ENCODE peak calls at places on chromosomes 16 and 17, in five cellular contexts. One of them, this sample, is unnamed.

GRCh38 chr17:13521784-13522183 is 79.9 kb downstream of the HS3ST3A1 start:
- DNase-seq in H1: no peak
- DNase-seq in stomach: no peak
- DNase-seq in A549: no peak
- DNase-seq in esophagus muscularis mucosa: no peak
- DNase-seq in this sample: no peak

GRCh38 chr17:27355419-27355818 is 61.5 kb downstream of the WSB1 start:
- DNase-seq in H1: no peak
- DNase-seq in stomach: no peak
- DNase-seq in A549: no peak
- DNase-seq in esophagus muscularis mucosa: no peak
- DNase-seq in this sample: no peak

GRCh38 chr17:15210247-15210646 is 54.9 kb downstream of the PMP22 start:
- DNase-seq in H1: no peak
- DNase-seq in stomach: no peak
- DNase-seq in A549: no peak
- DNase-seq in esophagus muscularis mucosa: no peak
- DNase-seq in this sample: no peak

GRCh38 chr17:13153036-13153435 is 135.2 kb upstream of the ELAC2 start:
- DNase-seq in H1: no peak
- DNase-seq in stomach: no peak
- DNase-seq in A549: no peak
- DNase-seq in esophagus muscularis mucosa: no peak
- DNase-seq in this sample: no peak

GRCh38 chr16:84475643-84476240 is 28.7 kb downstream of the MEAK7 start:
- DNase-seq in H1: no peak
- DNase-seq in stomach: peak
- DNase-seq in A549: no peak
- DNase-seq in esophagus muscularis mucosa: no peak
- DNase-seq in this sample: no peak

GRCh38 chr16:52005551-52005950 is 541.4 kb downstream of the TOX3 start:
- DNase-seq in H1: no peak
- DNase-seq in stomach: no peak
- DNase-seq in A549: no peak
- DNase-seq in esophagus muscularis mucosa: no peak
- DNase-seq in this sample: no peak

GRCh38 chr16:2482181-2483107 is 7.5 kb downstream of the TBC1D24 start:
- DNase-seq in H1: no peak
- DNase-seq in stomach: no peak
- DNase-seq in A549: no peak
- DNase-seq in esophagus muscularis mucosa: no peak
- DNase-seq in this sample: peak

GRCh38 chr17:6940186-6940649 is 55.6 kb upstream of the ALOX12 start:
- DNase-seq in H1: no peak
- DNase-seq in stomach: no peak
- DNase-seq in A549: no peak
- DNase-seq in esophagus muscularis mucosa: no peak
- DNase-seq in this sample: no peak

GRCh38 chr16:77307764-77308561 is 108.8 kb downstream of the SYCE1L start:
- DNase-seq in H1: no peak
- DNase-seq in stomach: no peak
- DNase-seq in A549: peak
- DNase-seq in esophagus muscularis mucosa: no peak
- DNase-seq in this sample: no peak

GRCh38 chr16:88907768-88908167 is 41.3 kb upstream of the PABPN1L start:
- DNase-seq in H1: no peak
- DNase-seq in stomach: no peak
- DNase-seq in A549: no peak
- DNase-seq in esophagus muscularis mucosa: no peak
- DNase-seq in this sample: no peak

GRCh38 chr16:87570938-87571867 is 31.1 kb upstream of the JPH3 start:
- DNase-seq in H1: no peak
- DNase-seq in stomach: peak
- DNase-seq in A549: peak
- DNase-seq in esophagus muscularis mucosa: no peak
- DNase-seq in this sample: no peak

GRCh38 chr16:2204727-2205103 is 539 bp upstream of the MLST8 start:
- DNase-seq in H1: no peak
- DNase-seq in stomach: no peak
- DNase-seq in A549: no peak
- DNase-seq in esophagus muscularis mucosa: no peak
- DNase-seq in this sample: no peak

GRCh38 chr16:13110124-13110796 is 208.9 kb downstream of the SHISA9 start:
- DNase-seq in H1: peak
- DNase-seq in stomach: no peak
- DNase-seq in A549: peak
- DNase-seq in esophagus muscularis mucosa: no peak
- DNase-seq in this sample: no peak

DNA sequence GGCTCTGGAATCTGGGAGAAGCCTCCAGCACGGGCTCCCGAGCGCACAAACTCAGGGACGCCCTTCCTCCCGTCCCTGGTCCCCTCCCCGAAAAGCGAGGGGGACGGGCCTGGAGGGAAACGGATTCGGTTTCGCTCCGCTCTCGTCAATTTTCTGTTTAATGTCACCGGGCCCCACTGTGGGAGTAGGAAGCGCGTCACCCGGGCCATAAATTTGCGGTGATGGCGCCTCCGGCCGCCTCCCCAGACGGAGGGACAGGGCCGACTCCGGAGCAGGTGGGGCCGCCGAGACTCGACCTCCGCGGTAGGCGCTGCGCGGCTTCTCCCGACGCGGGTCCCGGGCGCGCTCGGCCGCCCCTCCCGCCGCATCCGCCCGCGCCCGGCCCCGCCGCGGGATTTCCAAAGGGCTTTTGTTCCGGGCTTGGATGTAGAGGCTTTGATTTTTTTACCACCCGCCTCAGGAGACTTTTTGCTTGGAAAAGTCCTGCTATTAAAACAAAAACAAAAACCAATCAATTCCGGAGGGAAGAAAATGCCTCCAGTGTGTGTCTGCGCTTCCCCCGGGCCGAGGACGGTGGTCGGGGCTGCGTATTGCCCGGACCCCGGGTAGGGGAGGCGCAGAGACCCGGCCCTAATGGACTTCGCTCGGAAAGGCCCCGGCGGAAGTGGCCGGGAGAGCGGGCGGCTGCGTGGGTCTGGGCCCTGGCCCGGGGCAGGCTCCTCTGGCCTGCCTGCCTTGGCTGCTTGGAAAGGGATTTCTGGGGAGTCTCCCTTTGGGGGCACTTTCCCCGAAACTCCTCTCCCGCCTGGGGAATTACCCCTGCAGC is 7.8 kb upstream of the BAHCC1 start:
- DNase-seq in H1: no peak
- DNase-seq in stomach: peak
- DNase-seq in A549: peak
- DNase-seq in esophagus muscularis mucosa: no peak
- DNase-seq in this sample: no peak
- TF ChIP-seq POLR2A in H1: no peak
- TF ChIP-seq POLR2A in stomach: peak
- TF ChIP-seq POLR2A in A549: peak
- TF ChIP-seq POLR2A in esophagus muscularis mucosa: no peak
- TF ChIP-seq POLR2A in this sample: peak

GRCh38 chr16:12089492-12090161 is 113.1 kb downstream of the SNX29 start:
- DNase-seq in H1: no peak
- DNase-seq in stomach: peak
- DNase-seq in A549: no peak
- DNase-seq in esophagus muscularis mucosa: no peak
- DNase-seq in this sample: no peak
- H3K27ac ChIP-seq in H1: no peak
- H3K27ac ChIP-seq in stomach: peak
- H3K27ac ChIP-seq in A549: no peak
- H3K27ac ChIP-seq in esophagus muscularis mucosa: peak
- H3K27ac ChIP-seq in this sample: no peak

GRCh38 chr16:56972403-56972802 is 10.7 kb downstream of the CETP start:
- DNase-seq in H1: no peak
- DNase-seq in stomach: no peak
- DNase-seq in A549: no peak
- DNase-seq in esophagus muscularis mucosa: no peak
- DNase-seq in this sample: no peak

GRCh38 chr16:56969769-56970168 is 8.0 kb downstream of the CETP start:
- DNase-seq in H1: no peak
- DNase-seq in stomach: no peak
- DNase-seq in A549: no peak
- DNase-seq in esophagus muscularis mucosa: no peak
- DNase-seq in this sample: no peak

GRCh38 chr16:56972898-56973689 is 11.3 kb downstream of the CETP start:
- DNase-seq in H1: no peak
- DNase-seq in stomach: no peak
- DNase-seq in A549: no peak
- DNase-seq in esophagus muscularis mucosa: no peak
- DNase-seq in this sample: no peak

GRCh38 chr16:56971768-56972043 is 10.0 kb downstream of the CETP start:
- DNase-seq in H1: no peak
- DNase-seq in stomach: no peak
- DNase-seq in A549: no peak
- DNase-seq in esophagus muscularis mucosa: no peak
- DNase-seq in this sample: no peak

GRCh38 chr16:56970934-56971767 is 9.4 kb downstream of the CETP start:
- DNase-seq in H1: no peak
- DNase-seq in stomach: no peak
- DNase-seq in A549: no peak
- DNase-seq in esophagus muscularis mucosa: no peak
- DNase-seq in this sample: no peak
- TF ChIP-seq EP300 in H1: no peak
- TF ChIP-seq EP300 in stomach: no peak
- TF ChIP-seq EP300 in A549: no peak
- TF ChIP-seq EP300 in esophagus muscularis mucosa: no peak
- TF ChIP-seq EP300 in this sample: no peak

GRCh38 chr17:60676758-60677307 is 818 bp upstream of the BCAS3 start:
- DNase-seq in H1: no peak
- DNase-seq in stomach: no peak
- DNase-seq in A549: no peak
- DNase-seq in esophagus muscularis mucosa: peak
- DNase-seq in this sample: no peak
- TF ChIP-seq POLR2A in H1: no peak
- TF ChIP-seq POLR2A in stomach: no peak
- TF ChIP-seq POLR2A in A549: peak
- TF ChIP-seq POLR2A in esophagus muscularis mucosa: no peak
- TF ChIP-seq POLR2A in this sample: peak

DNA sequence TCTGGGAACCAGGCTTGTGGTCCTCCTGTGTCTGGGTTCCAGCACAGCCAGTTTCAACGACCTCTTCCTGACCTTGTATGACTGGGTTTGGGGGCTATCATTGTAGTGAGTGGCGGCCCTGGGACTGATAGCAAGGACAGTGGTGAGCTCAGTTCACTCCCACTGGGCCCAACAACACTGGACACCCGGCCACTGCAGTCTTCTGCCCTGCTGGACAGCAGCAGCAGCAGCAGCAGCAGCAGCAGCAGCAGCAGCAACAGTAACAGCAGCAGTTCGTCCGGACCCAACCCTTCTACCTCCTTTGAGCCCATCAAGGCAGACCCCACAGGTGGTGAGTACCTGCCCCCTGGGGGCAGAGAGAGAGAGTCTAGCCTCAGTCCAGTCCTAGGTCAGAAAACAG is 3.3 kb upstream of the ELMO3 start:
- DNase-seq in H1: no peak
- DNase-seq in stomach: no peak
- DNase-seq in A549: no peak
- DNase-seq in esophagus muscularis mucosa: no peak
- DNase-seq in this sample: no peak
- H3K27ac ChIP-seq in H1: no peak
- H3K27ac ChIP-seq in stomach: no peak
- H3K27ac ChIP-seq in A549: no peak
- H3K27ac ChIP-seq in esophagus muscularis mucosa: no peak
- H3K27ac ChIP-seq in this sample: no peak

GRCh38 chr16:70294385-70295029 is 4.5 kb upstream of the DDX19B start:
- DNase-seq in H1: no peak
- DNase-seq in stomach: no peak
- DNase-seq in A549: no peak
- DNase-seq in esophagus muscularis mucosa: no peak
- DNase-seq in this sample: no peak

GRCh38 chr16:70290949-70291519 is 1.7 kb upstream of the AARS1 start:
- DNase-seq in H1: no peak
- DNase-seq in stomach: no peak
- DNase-seq in A549: no peak
- DNase-seq in esophagus muscularis mucosa: no peak
- DNase-seq in this sample: no peak

DNA sequence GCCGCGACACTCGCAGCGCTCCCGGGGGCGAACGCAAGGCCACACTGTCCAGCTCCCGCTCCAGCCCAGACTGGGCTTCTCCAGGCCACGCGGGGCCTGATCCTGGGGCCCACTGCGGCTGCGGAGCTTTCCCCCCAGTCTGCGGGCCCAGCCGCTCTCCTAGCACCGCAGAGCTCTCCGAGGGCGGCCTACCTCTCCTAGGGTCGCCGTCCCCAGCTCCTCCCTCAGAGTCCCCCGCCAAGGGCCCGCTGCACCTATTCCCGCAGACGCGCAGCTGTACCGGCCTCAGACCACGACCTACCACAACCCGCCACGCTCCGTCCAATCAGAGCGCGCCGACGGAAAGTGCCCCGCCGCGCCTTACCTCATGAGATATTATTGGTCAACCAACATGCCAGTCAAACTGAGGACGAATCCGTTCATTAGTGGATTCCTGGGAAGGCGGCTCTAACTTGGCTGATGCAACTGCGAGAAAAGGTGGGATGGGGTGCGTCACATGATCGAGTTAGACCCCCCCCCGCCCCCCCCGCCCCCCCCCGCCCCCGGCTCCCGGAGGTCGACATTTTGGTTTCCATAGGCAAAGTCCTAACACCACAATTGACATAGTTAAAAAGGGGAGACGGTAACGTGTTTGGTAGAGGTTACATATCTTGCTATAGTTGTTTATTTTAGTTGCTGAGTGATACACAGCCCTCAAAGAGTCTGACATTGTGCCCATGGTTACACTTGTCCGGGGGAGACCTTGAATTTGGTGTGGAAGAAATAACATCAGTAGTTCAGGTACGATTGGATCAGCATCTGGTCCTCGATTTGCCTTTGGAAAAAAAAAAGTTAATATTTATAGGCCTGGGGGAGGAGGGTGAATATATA is at the start of gene AARS1:
- DNase-seq in H1: peak
- DNase-seq in stomach: peak
- DNase-seq in A549: peak
- DNase-seq in esophagus muscularis mucosa: peak
- DNase-seq in this sample: peak
- TF ChIP-seq EP300 in H1: peak
- TF ChIP-seq EP300 in stomach: no peak
- TF ChIP-seq EP300 in A549: no peak
- TF ChIP-seq EP300 in esophagus muscularis mucosa: no peak
- TF ChIP-seq EP300 in this sample: peak